ENCODE peak calls at places on chromosomes 12 and 14, in four cellular contexts. D is H1, U is HepG2, A is K562. J is an unnamed sample.

GRCh38 chr14:101442451-101442850 is 118.8 kb upstream of the DIO3 start:
- DNase-seq in U (no peak), A (no peak), D (no peak), J (no peak)

GRCh38 chr14:102320033-102320660 is 601 bp downstream of the ZNF839 start:
- DNase-seq in U (no peak), D (no peak), A (peak; percentile 19), J (peak; percentile 57)

GRCh38 chr14:31263485-31264133 is 56.0 kb upstream of the HECTD1 start:
- DNase-seq in A (no peak), U (peak; percentile 91), D (peak; percentile 21), J (peak; percentile 95)

GRCh38 chr12:19529933-19530630 is 90.8 kb downstream of the AEBP2 start:
- DNase-seq in A (no peak), U (no peak), D (no peak), J (peak; percentile 82)

GRCh38 chr12:44015333-44015941 is 179.6 kb downstream of the TMEM117 start:
- DNase-seq in A (peak; percentile 17), U (peak; percentile 43), D (no peak), J (peak; percentile 56)

GRCh38 chr12:60724475-60724874 is 1128.6 kb downstream of the SLC16A7 start:
- DNase-seq in U (no peak), D (no peak), A (no peak), J (no peak)

GRCh38 chr12:116955382-116956021 is 44.8 kb downstream of the FBXW8 start:
- DNase-seq in U (peak; percentile 28), D (no peak), A (peak; percentile 32), J (no peak)

GRCh38 chr14:37585101-37585479 is 10.0 kb downstream of the FOXA1 start:
- DNase-seq in A (no peak), U (no peak), D (no peak), J (no peak)

GRCh38 chr12:132084681-132085635 is 59.2 kb downstream of the DDX51 start:
- DNase-seq in A (peak; percentile 90), U (peak; percentile 84), D (no peak), J (peak; percentile 68)

GRCh38 chr12:67998379-67998778 is 9.1 kb downstream of the IFNG-AS1 start:
- DNase-seq in D (no peak), A (no peak), U (no peak), J (no peak)

GRCh38 chr14:21796912-21797311 is 123.3 kb upstream of the OR4E1 start:
- DNase-seq in D (no peak), U (no peak), A (no peak), J (no peak)

GRCh38 chr12:68827895-68828294 is 19.9 kb downstream of the MDM2 start:
- DNase-seq in D (no peak), A (no peak), U (no peak), J (no peak)

GRCh38 chr12:104006929-104007328 is 41.3 kb downstream of the TDG start:
- DNase-seq in A (no peak), D (no peak), U (no peak), J (peak; percentile 63)

GRCh38 chr14:25537846-25538455 is 488.0 kb upstream of the STXBP6 start:
- DNase-seq in D (peak; percentile 31), A (peak; percentile 14), U (peak; percentile 52), J (no peak)

GRCh38 chr14:92649934-92650545 is 98.4 kb downstream of the LGMN start:
- DNase-seq in A (no peak), D (no peak), U (no peak), J (no peak)

GRCh38 chr12:110022980-110023633 is 23.9 kb downstream of the ANKRD13A start:
- DNase-seq in U (no peak), D (no peak), A (no peak), J (no peak)

GRCh38 chr12:75889214-75889613 is 142.4 kb downstream of the PHLDA1 start:
- DNase-seq in D (no peak), A (no peak), U (no peak), J (no peak)

GRCh38 chr14:54867011-54867410 is 35.6 kb downstream of the GCH1 start:
- DNase-seq in U (no peak), D (no peak), A (no peak), J (peak; percentile 48)

GRCh38 chr12:32661706-32662105 is 17.4 kb upstream of the DNM1L start:
- DNase-seq in D (no peak), A (no peak), U (no peak), J (no peak)

GRCh38 chr12:122399254-122399591 is 23.2 kb downstream of the CLIP1 start:
- DNase-seq in D (no peak), U (no peak), A (peak; percentile 51), J (no peak)

GRCh38 chr12:104566244-104566993 is 109.7 kb downstream of the CHST11 start:
- DNase-seq in A (no peak), D (no peak), U (no peak), J (no peak)

GRCh38 chr12:47797432-47797831 is 22.3 kb downstream of the HDAC7 start:
- DNase-seq in D (no peak), A (no peak), U (no peak), J (no peak)

GRCh38 chr12:47795121-47795813 is 22.2 kb downstream of the SLC48A1 start:
- DNase-seq in A (no peak), U (no peak), D (no peak), J (no peak)

GRCh38 chr12:47795814-47796411 is 22.9 kb downstream of the SLC48A1 start:
- DNase-seq in U (no peak), A (no peak), D (no peak), J (no peak)

GRCh38 chr12:47793015-47793681 is 20.1 kb downstream of the SLC48A1 start:
- DNase-seq in U (no peak), D (no peak), A (no peak), J (no peak)

DNA sequence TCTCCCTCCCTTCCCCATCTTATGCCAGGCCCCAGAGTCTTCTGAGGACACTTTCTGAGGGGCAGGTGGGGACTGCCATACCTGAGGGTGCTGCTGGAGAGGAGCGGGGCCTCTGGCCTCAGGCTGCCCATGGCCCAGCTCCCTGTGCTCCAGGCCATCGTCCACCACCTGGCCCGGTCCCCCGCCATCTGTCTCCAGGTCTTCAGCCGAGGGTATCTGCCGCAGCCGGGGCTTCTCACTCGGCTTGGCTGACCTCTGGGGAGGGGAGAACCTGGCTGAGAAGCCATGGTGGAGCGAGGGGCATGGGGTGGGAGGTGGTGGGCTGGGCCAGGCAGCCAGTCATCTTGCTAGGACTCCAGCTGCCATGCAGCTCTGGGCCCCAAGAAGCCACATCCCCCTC is 21.6 kb downstream of the SLC48A1 start:
- DNase-seq in U (no peak), D (no peak), A (no peak), J (no peak)
- TF ChIP-seq JUN in U (no peak), D (no peak), A (no peak), J (no peak)

GRCh38 chr12:57832966-57833365 is 13.6 kb downstream of the CTDSP2 start:
- DNase-seq in A (no peak), U (no peak), D (no peak), J (no peak)
- H4K20me1 ChIP-seq in A (peaks cover 66% of the 10 kb centered on the region), U (peaks cover 91% of the 10 kb centered on the region), D (peaks cover 25% of the 10 kb centered on the region), J (peaks cover 10% of the 10 kb centered on the region)

GRCh38 chr12:6765048-6765633 is 1.0 kb upstream of the PTMS start:
- DNase-seq in A (peak; percentile 70), D (no peak), U (no peak), J (peak; percentile 41)

GRCh38 chr12:6767301-6767591 is 1.1 kb downstream of the PTMS start:
- DNase-seq in U (no peak), A (no peak), D (no peak), J (no peak)

GRCh38 chr12:6764011-6764828 is 1.9 kb upstream of the PTMS start:
- DNase-seq in A (peak; percentile 95), D (peak; percentile 91), U (peak; percentile 95), J (peak; percentile 99)

GRCh38 chr12:6766651-6767300 is 613 bp downstream of the PTMS start:
- DNase-seq in A (peak; percentile 72), U (peak; percentile 44), D (no peak), J (peak; percentile 76)

DNA sequence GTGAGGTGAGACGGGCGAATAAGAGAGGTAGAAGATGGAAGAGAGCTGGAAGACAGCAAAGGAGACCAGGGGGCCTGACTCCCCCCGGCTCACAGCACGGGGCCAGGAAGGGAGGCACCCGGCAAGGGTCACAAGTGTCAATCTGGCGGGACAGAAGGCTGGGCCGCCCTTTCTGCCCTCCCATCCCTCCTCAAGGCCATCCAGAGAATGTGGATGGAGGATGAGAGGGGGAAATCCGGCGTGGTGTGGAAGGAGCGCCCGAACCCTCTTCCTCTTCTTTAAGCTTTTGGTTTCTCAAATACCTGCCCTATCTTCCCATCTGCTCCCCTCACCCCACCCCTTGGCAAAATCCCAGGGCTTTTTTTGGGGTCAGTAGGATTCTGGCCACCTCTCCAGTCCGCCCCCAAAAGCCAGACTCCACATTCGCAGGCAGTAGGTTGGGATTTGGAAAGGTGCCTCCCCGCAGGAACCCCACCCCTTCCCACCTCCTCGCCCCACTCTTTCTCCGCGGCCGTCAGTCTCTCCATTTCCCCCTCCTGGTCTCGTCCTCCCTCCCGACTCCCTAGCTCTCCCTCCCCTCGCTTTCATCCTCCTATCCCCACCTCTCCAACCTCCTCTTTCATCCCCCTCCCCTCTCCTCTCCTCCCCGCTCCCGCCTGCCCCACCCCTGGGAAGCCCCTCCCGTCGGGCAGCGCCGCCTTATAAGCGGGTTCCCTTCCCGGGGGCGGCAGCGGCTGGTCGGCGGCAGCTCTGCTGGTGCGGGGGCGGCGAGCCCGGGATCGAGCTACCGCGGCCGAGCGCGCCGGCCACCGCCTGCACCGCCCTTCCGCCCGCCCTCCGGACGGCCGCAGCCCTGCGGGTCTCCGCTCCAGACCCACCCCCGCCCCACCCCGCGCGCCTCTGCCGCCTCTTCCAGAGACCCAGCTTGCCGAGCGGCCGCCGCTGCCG is at the start of gene PTMS:
- DNase-seq in A (peak; percentile 82), U (peak; percentile 41), D (no peak), J (peak; percentile 81)
- H3K4me3 ChIP-seq in A (peak within 1 kb of the TSS; percentile 80), U (peak within 1 kb of the TSS; percentile 91), D (peak within 1 kb of the TSS; percentile 98), J (peak within 1 kb of the TSS; percentile 70)

GRCh38 chr12:93773122-93773871 is 96.1 kb downstream of the CRADD start:
- DNase-seq in U (no peak), D (no peak), A (peak; percentile 33), J (no peak)
- TF ChIP-seq JUN in U (no peak), D (no peak), A (no peak), J (no peak)

GRCh38 chr14:103341250-103342129 is 7.5 kb downstream of the EIF5 start:
- DNase-seq in U (no peak), A (no peak), D (no peak), J (no peak)

GRCh38 chr14:103340480-103341212 is 6.6 kb downstream of the EIF5 start:
- DNase-seq in U (no peak), A (no peak), D (no peak), J (no peak)

GRCh38 chr14:103343905-103344797 is 10.1 kb downstream of the EIF5 start:
- DNase-seq in U (no peak), D (no peak), A (no peak), J (no peak)

GRCh38 chr14:103346286-103346685 is 12.2 kb downstream of the EIF5 start:
- DNase-seq in U (no peak), D (no peak), A (no peak), J (no peak)

GRCh38 chr14:103343164-103343879 is 9.3 kb downstream of the EIF5 start:
- DNase-seq in D (no peak), A (peak; percentile 17), U (no peak), J (no peak)
- H4K20me1 ChIP-seq in D (peaks cover 10% of the 10 kb centered on the region), A (no peaks in the 10 kb centered on the region), U (peaks cover 10% of the 10 kb centered on the region), J (peaks cover 2% of the 10 kb centered on the region)

GRCh38 chr12:53052419-53053222 is 2.8 kb downstream of the TNS2 start:
- DNase-seq in A (no peak), D (no peak), U (no peak), J (peak; percentile 75)
- H3K4me3 ChIP-seq in A (no peak overlapping the region), D (no peak overlapping the region), U (no peak overlapping the region), J (no peak overlapping the region)

J was measured in endothelial cell of umbilical vein.